ENCODE peak calls at places on chromosomes 1 and 21, in six cellular contexts. D is islet precursor cell, M is NCI-H510A treated with DMSO at 0.1 percent for 48 hours, I is left ventricle myocardium inferior, G is cardiac fibroblast, N is LHCN-M2. U is an unnamed sample.

GRCh38 chr1:96220644-96221043 is 500.9 kb upstream of the PTBP2 start:
- DNase-seq in D (no peak), M (no peak), I (no peak), G (no peak), N (no peak), U (no peak)

GRCh38 chr1:228863776-228864175 is 128.5 kb downstream of the RHOU start:
- DNase-seq in D (peak; percentile 46), M (no peak), I (no peak), G (no peak), N (no peak), U (no peak)

GRCh38 chr21:42466700-42467612 is 29.1 kb downstream of the RSPH1 start:
- DNase-seq in D (peak; percentile 79), M (peak; percentile 44), I (no peak), G (peak; percentile 23), N (peak; percentile 15), U (peak; percentile 47)

GRCh38 chr1:143698016-143698415 is 273.8 kb downstream of the FAM72C start:
- DNase-seq in D (no peak), M (no peak), I (no peak), G (no peak), N (no peak), U (no peak)

GRCh38 chr1:2290595-2291510 is 62.7 kb downstream of the SKI start:
- DNase-seq in D (no peak), M (no peak), I (peak; percentile 85), G (peak; percentile 97), N (peak; percentile 99), U (peak; percentile 88)

GRCh38 chr1:169312084-169312954 is 55.3 kb downstream of the NME7 start:
- DNase-seq in D (peak; percentile 93), M (no peak), I (no peak), G (peak; percentile 77), N (peak; percentile 98), U (no peak)

GRCh38 chr1:111214884-111215283 is 12.6 kb upstream of the CHI3L2 start:
- DNase-seq in D (peak; percentile 75), M (no peak), I (no peak), G (no peak), N (no peak), U (no peak)

GRCh38 chr1:77100870-77101269 is 118.4 kb downstream of the PIGK start:
- DNase-seq in D (no peak), M (no peak), I (no peak), G (peak; percentile 15), N (no peak), U (no peak)

GRCh38 chr1:151472852-151473731 is 13.8 kb upstream of the POGZ start:
- DNase-seq in D (no peak), M (peak; percentile 80), I (peak; percentile 41), G (peak; percentile 78), N (no peak), U (peak; percentile 35)

GRCh38 chr1:230565141-230565540 is 77.1 kb upstream of the COG2 start:
- DNase-seq in D (no peak), M (no peak), I (no peak), G (no peak), N (no peak), U (no peak)

GRCh38 chr1:43533615-43534014 is 2.9 kb downstream of the PTPRF start:
- DNase-seq in D (no peak), M (no peak), I (no peak), G (no peak), N (no peak), U (no peak)

U was measured in psoas muscle.